ENCODE peak calls at places on chromosome 14, in nine cellular contexts. One of them, this sample, is unnamed.

GRCh38 chr14:76811561-76811960 is 1.1 kb downstream of the ANGEL1 start:
- DNase-seq in cardiac muscle cell: no peak
- DNase-seq in MCF 10A: peak
- DNase-seq in GM06990: no peak
- DNase-seq in right atrium auricular region: no peak
- DNase-seq in fibroblast of lung: peak
- DNase-seq in fibroblast of pulmonary artery: peak
- DNase-seq in fibroblast of the aortic adventitia: peak
- DNase-seq in adrenal gland: no peak
- DNase-seq in this sample: no peak

GRCh38 chr14:39029789-39030188 is 73.2 kb downstream of the SEC23A start:
- DNase-seq in fibroblast of lung: no peak
- DNase-seq in MCF 10A: no peak
- DNase-seq in right atrium auricular region: no peak
- DNase-seq in adrenal gland: no peak
- DNase-seq in fibroblast of pulmonary artery: no peak
- DNase-seq in cardiac muscle cell: no peak
- DNase-seq in GM06990: no peak
- DNase-seq in fibroblast of the aortic adventitia: no peak
- DNase-seq in this sample: no peak

GRCh38 chr14:54643696-54644176 is 76.8 kb downstream of the SAMD4A start:
- DNase-seq in fibroblast of lung: no peak
- DNase-seq in right atrium auricular region: no peak
- DNase-seq in adrenal gland: no peak
- DNase-seq in GM06990: no peak
- DNase-seq in fibroblast of pulmonary artery: no peak
- DNase-seq in fibroblast of the aortic adventitia: no peak
- DNase-seq in cardiac muscle cell: no peak
- DNase-seq in MCF 10A: no peak
- DNase-seq in this sample: no peak

GRCh38 chr14:75307700-75308379 is 29.2 kb downstream of the FOS start:
- DNase-seq in fibroblast of the aortic adventitia: peak
- DNase-seq in MCF 10A: peak
- DNase-seq in cardiac muscle cell: peak
- DNase-seq in GM06990: peak
- DNase-seq in adrenal gland: peak
- DNase-seq in fibroblast of pulmonary artery: peak
- DNase-seq in right atrium auricular region: peak
- DNase-seq in fibroblast of lung: peak
- DNase-seq in this sample: peak

GRCh38 chr14:51188566-51189185 is 51.4 kb upstream of the TMX1 start:
- DNase-seq in GM06990: no peak
- DNase-seq in fibroblast of the aortic adventitia: peak
- DNase-seq in right atrium auricular region: no peak
- DNase-seq in fibroblast of pulmonary artery: peak
- DNase-seq in fibroblast of lung: peak
- DNase-seq in cardiac muscle cell: no peak
- DNase-seq in MCF 10A: no peak
- DNase-seq in adrenal gland: no peak
- DNase-seq in this sample: no peak

GRCh38 chr14:23629204-23629603 is 7.0 kb upstream of the DHRS2 start:
- DNase-seq in right atrium auricular region: no peak
- DNase-seq in fibroblast of the aortic adventitia: no peak
- DNase-seq in cardiac muscle cell: no peak
- DNase-seq in fibroblast of lung: no peak
- DNase-seq in adrenal gland: no peak
- DNase-seq in GM06990: no peak
- DNase-seq in MCF 10A: no peak
- DNase-seq in fibroblast of pulmonary artery: no peak
- DNase-seq in this sample: no peak

GRCh38 chr14:104086661-104087461 is 1.4 kb downstream of the ASPG start:
- DNase-seq in fibroblast of lung: no peak
- DNase-seq in fibroblast of the aortic adventitia: no peak
- DNase-seq in GM06990: no peak
- DNase-seq in adrenal gland: no peak
- DNase-seq in fibroblast of pulmonary artery: no peak
- DNase-seq in MCF 10A: no peak
- DNase-seq in right atrium auricular region: no peak
- DNase-seq in cardiac muscle cell: no peak
- DNase-seq in this sample: peak

GRCh38 chr14:92968291-92969020 is 45.5 kb downstream of the CHGA start:
- DNase-seq in MCF 10A: no peak
- DNase-seq in adrenal gland: no peak
- DNase-seq in right atrium auricular region: no peak
- DNase-seq in fibroblast of pulmonary artery: no peak
- DNase-seq in GM06990: no peak
- DNase-seq in fibroblast of lung: no peak
- DNase-seq in cardiac muscle cell: no peak
- DNase-seq in fibroblast of the aortic adventitia: no peak
- DNase-seq in this sample: no peak

GRCh38 chr14:76769636-76770292 is 8.5 kb downstream of the VASH1 start:
- DNase-seq in fibroblast of pulmonary artery: no peak
- DNase-seq in cardiac muscle cell: no peak
- DNase-seq in MCF 10A: no peak
- DNase-seq in right atrium auricular region: peak
- DNase-seq in GM06990: no peak
- DNase-seq in adrenal gland: no peak
- DNase-seq in fibroblast of the aortic adventitia: no peak
- DNase-seq in fibroblast of lung: no peak
- DNase-seq in this sample: no peak

GRCh38 chr14:100138955-100139354 is 20.5 kb downstream of the DEGS2 start:
- DNase-seq in fibroblast of lung: no peak
- DNase-seq in fibroblast of the aortic adventitia: no peak
- DNase-seq in cardiac muscle cell: no peak
- DNase-seq in MCF 10A: no peak
- DNase-seq in adrenal gland: no peak
- DNase-seq in right atrium auricular region: no peak
- DNase-seq in fibroblast of pulmonary artery: no peak
- DNase-seq in GM06990: no peak
- DNase-seq in this sample: no peak

GRCh38 chr14:49250517-49250916 is 335.7 kb downstream of the RPS29 start:
- DNase-seq in cardiac muscle cell: no peak
- DNase-seq in fibroblast of the aortic adventitia: no peak
- DNase-seq in adrenal gland: no peak
- DNase-seq in fibroblast of pulmonary artery: no peak
- DNase-seq in MCF 10A: no peak
- DNase-seq in right atrium auricular region: no peak
- DNase-seq in GM06990: no peak
- DNase-seq in fibroblast of lung: no peak
- DNase-seq in this sample: no peak

GRCh38 chr14:84520711-84521338 is 1009.1 kb upstream of the FLRT2 start:
- DNase-seq in fibroblast of the aortic adventitia: peak
- DNase-seq in GM06990: no peak
- DNase-seq in fibroblast of lung: peak
- DNase-seq in adrenal gland: no peak
- DNase-seq in fibroblast of pulmonary artery: peak
- DNase-seq in MCF 10A: peak
- DNase-seq in cardiac muscle cell: peak
- DNase-seq in right atrium auricular region: no peak
- DNase-seq in this sample: no peak

GRCh38 chr14:99245541-99246511 is 26.2 kb downstream of the BCL11B start:
- DNase-seq in fibroblast of lung: no peak
- DNase-seq in fibroblast of the aortic adventitia: no peak
- DNase-seq in MCF 10A: no peak
- DNase-seq in fibroblast of pulmonary artery: no peak
- DNase-seq in right atrium auricular region: no peak
- DNase-seq in cardiac muscle cell: peak
- DNase-seq in adrenal gland: no peak
- DNase-seq in GM06990: no peak
- DNase-seq in this sample: peak

GRCh38 chr14:83559721-83560120 is 1970.2 kb upstream of the FLRT2 start:
- DNase-seq in fibroblast of the aortic adventitia: no peak
- DNase-seq in GM06990: no peak
- DNase-seq in adrenal gland: no peak
- DNase-seq in MCF 10A: no peak
- DNase-seq in cardiac muscle cell: no peak
- DNase-seq in fibroblast of lung: peak
- DNase-seq in right atrium auricular region: no peak
- DNase-seq in fibroblast of pulmonary artery: peak
- DNase-seq in this sample: no peak

GRCh38 chr14:59123975-59124374 is 64.5 kb upstream of the DAAM1 start:
- DNase-seq in fibroblast of lung: no peak
- DNase-seq in adrenal gland: no peak
- DNase-seq in cardiac muscle cell: peak
- DNase-seq in MCF 10A: peak
- DNase-seq in fibroblast of pulmonary artery: peak
- DNase-seq in fibroblast of the aortic adventitia: peak
- DNase-seq in GM06990: no peak
- DNase-seq in right atrium auricular region: no peak
- DNase-seq in this sample: no peak

GRCh38 chr14:104099096-104100041 is 13.9 kb downstream of the ASPG start:
- DNase-seq in MCF 10A: no peak
- DNase-seq in fibroblast of pulmonary artery: no peak
- DNase-seq in GM06990: no peak
- DNase-seq in fibroblast of lung: no peak
- DNase-seq in cardiac muscle cell: no peak
- DNase-seq in fibroblast of the aortic adventitia: no peak
- DNase-seq in adrenal gland: no peak
- DNase-seq in right atrium auricular region: no peak
- DNase-seq in this sample: no peak

GRCh38 chr14:51396222-51396815 is 156.3 kb downstream of the TMX1 start:
- DNase-seq in MCF 10A: peak
- DNase-seq in fibroblast of lung: peak
- DNase-seq in fibroblast of the aortic adventitia: peak
- DNase-seq in fibroblast of pulmonary artery: peak
- DNase-seq in right atrium auricular region: no peak
- DNase-seq in adrenal gland: no peak
- DNase-seq in cardiac muscle cell: no peak
- DNase-seq in GM06990: no peak
- DNase-seq in this sample: no peak

GRCh38 chr14:34120185-34120977 is 169.5 kb upstream of the EGLN3 start:
- DNase-seq in cardiac muscle cell: no peak
- DNase-seq in adrenal gland: no peak
- DNase-seq in fibroblast of lung: no peak
- DNase-seq in right atrium auricular region: no peak
- DNase-seq in GM06990: no peak
- DNase-seq in fibroblast of pulmonary artery: no peak
- DNase-seq in fibroblast of the aortic adventitia: no peak
- DNase-seq in MCF 10A: no peak
- DNase-seq in this sample: no peak

GRCh38 chr14:94596361-94596760 is 15.1 kb downstream of the SERPINA5 start:
- DNase-seq in GM06990: no peak
- DNase-seq in fibroblast of lung: no peak
- DNase-seq in fibroblast of pulmonary artery: no peak
- DNase-seq in MCF 10A: no peak
- DNase-seq in right atrium auricular region: no peak
- DNase-seq in adrenal gland: no peak
- DNase-seq in fibroblast of the aortic adventitia: no peak
- DNase-seq in cardiac muscle cell: no peak
- DNase-seq in this sample: no peak
- TF ChIP-seq CTCF in GM06990: no peak
- TF ChIP-seq CTCF in fibroblast of lung: no peak
- TF ChIP-seq CTCF in fibroblast of pulmonary artery: no peak
- TF ChIP-seq CTCF in MCF 10A: no peak
- TF ChIP-seq CTCF in right atrium auricular region: no peak
- TF ChIP-seq CTCF in adrenal gland: no peak
- TF ChIP-seq CTCF in fibroblast of the aortic adventitia: no peak
- TF ChIP-seq CTCF in cardiac muscle cell: no peak
- TF ChIP-seq CTCF in this sample: no peak

GRCh38 chr14:22589096-22589839 is at the start of gene DAD1:
- DNase-seq in fibroblast of pulmonary artery: peak
- DNase-seq in MCF 10A: peak
- DNase-seq in fibroblast of the aortic adventitia: peak
- DNase-seq in GM06990: peak
- DNase-seq in cardiac muscle cell: peak
- DNase-seq in adrenal gland: peak
- DNase-seq in fibroblast of lung: peak
- DNase-seq in right atrium auricular region: peak
- DNase-seq in this sample: peak
- TF ChIP-seq CTCF in fibroblast of pulmonary artery: no peak
- TF ChIP-seq CTCF in MCF 10A: no peak
- TF ChIP-seq CTCF in fibroblast of the aortic adventitia: no peak
- TF ChIP-seq CTCF in GM06990: no peak
- TF ChIP-seq CTCF in cardiac muscle cell: no peak
- TF ChIP-seq CTCF in adrenal gland: peak
- TF ChIP-seq CTCF in fibroblast of lung: no peak
- TF ChIP-seq CTCF in right atrium auricular region: no peak
- TF ChIP-seq CTCF in this sample: no peak

DNA sequence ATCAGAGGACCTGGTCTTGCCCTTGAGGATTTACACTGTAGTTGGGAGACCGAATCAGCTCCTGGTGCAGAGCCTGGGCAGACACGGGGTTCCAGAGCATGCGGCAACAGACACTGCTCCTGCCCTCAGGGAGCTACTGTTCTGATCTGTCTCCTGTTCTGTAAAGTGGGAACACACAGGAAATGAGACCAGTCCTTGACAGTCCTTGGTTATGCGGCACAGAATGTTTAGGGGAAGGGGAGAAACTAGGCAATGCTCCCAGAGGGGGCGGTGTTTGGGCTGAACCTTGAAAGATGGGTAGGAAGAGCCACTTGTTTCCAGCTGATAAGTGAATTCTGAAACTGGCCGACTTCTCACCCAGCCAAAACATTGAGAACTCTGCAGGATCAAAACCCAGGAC is 132.4 kb downstream of the ZFP36L1 start:
- DNase-seq in right atrium auricular region: peak
- DNase-seq in fibroblast of lung: no peak
- DNase-seq in GM06990: no peak
- DNase-seq in fibroblast of the aortic adventitia: no peak
- DNase-seq in fibroblast of pulmonary artery: no peak
- DNase-seq in cardiac muscle cell: no peak
- DNase-seq in MCF 10A: no peak
- DNase-seq in adrenal gland: no peak
- DNase-seq in this sample: no peak
- TF ChIP-seq CTCF in right atrium auricular region: no peak
- TF ChIP-seq CTCF in fibroblast of lung: no peak
- TF ChIP-seq CTCF in GM06990: no peak
- TF ChIP-seq CTCF in fibroblast of the aortic adventitia: no peak
- TF ChIP-seq CTCF in fibroblast of pulmonary artery: no peak
- TF ChIP-seq CTCF in cardiac muscle cell: no peak
- TF ChIP-seq CTCF in MCF 10A: no peak
- TF ChIP-seq CTCF in adrenal gland: no peak
- TF ChIP-seq CTCF in this sample: no peak

GRCh38 chr14:102508774-102509743 is 517 bp downstream of the ANKRD9 start:
- DNase-seq in right atrium auricular region: peak
- DNase-seq in fibroblast of the aortic adventitia: peak
- DNase-seq in adrenal gland: peak
- DNase-seq in cardiac muscle cell: peak
- DNase-seq in GM06990: no peak
- DNase-seq in fibroblast of pulmonary artery: peak
- DNase-seq in MCF 10A: no peak
- DNase-seq in fibroblast of lung: peak
- DNase-seq in this sample: peak

GRCh38 chr14:102507026-102507860 is 2.3 kb downstream of the ANKRD9 start:
- DNase-seq in right atrium auricular region: no peak
- DNase-seq in fibroblast of lung: no peak
- DNase-seq in GM06990: no peak
- DNase-seq in cardiac muscle cell: no peak
- DNase-seq in fibroblast of pulmonary artery: no peak
- DNase-seq in adrenal gland: no peak
- DNase-seq in MCF 10A: no peak
- DNase-seq in fibroblast of the aortic adventitia: no peak
- DNase-seq in this sample: no peak

GRCh38 chr14:102508410-102508773 is 1.2 kb downstream of the ANKRD9 start:
- DNase-seq in adrenal gland: no peak
- DNase-seq in MCF 10A: no peak
- DNase-seq in fibroblast of lung: no peak
- DNase-seq in GM06990: no peak
- DNase-seq in fibroblast of pulmonary artery: no peak
- DNase-seq in right atrium auricular region: no peak
- DNase-seq in cardiac muscle cell: no peak
- DNase-seq in fibroblast of the aortic adventitia: no peak
- DNase-seq in this sample: no peak

GRCh38 chr14:102506599-102506871 is 3.0 kb downstream of the ANKRD9 start:
- DNase-seq in adrenal gland: no peak
- DNase-seq in fibroblast of pulmonary artery: no peak
- DNase-seq in MCF 10A: no peak
- DNase-seq in cardiac muscle cell: no peak
- DNase-seq in GM06990: no peak
- DNase-seq in fibroblast of the aortic adventitia: no peak
- DNase-seq in fibroblast of lung: no peak
- DNase-seq in right atrium auricular region: no peak
- DNase-seq in this sample: no peak

GRCh38 chr14:102507891-102508312 is 1.7 kb downstream of the ANKRD9 start:
- DNase-seq in adrenal gland: no peak
- DNase-seq in GM06990: no peak
- DNase-seq in MCF 10A: no peak
- DNase-seq in fibroblast of the aortic adventitia: no peak
- DNase-seq in fibroblast of pulmonary artery: no peak
- DNase-seq in fibroblast of lung: no peak
- DNase-seq in right atrium auricular region: no peak
- DNase-seq in cardiac muscle cell: no peak
- DNase-seq in this sample: no peak
- TF ChIP-seq CTCF in adrenal gland: no peak
- TF ChIP-seq CTCF in GM06990: no peak
- TF ChIP-seq CTCF in MCF 10A: peak
- TF ChIP-seq CTCF in fibroblast of the aortic adventitia: no peak
- TF ChIP-seq CTCF in fibroblast of pulmonary artery: peak
- TF ChIP-seq CTCF in fibroblast of lung: no peak
- TF ChIP-seq CTCF in right atrium auricular region: no peak
- TF ChIP-seq CTCF in cardiac muscle cell: no peak
- TF ChIP-seq CTCF in this sample: no peak

This sample was measured in nephron progenitor cell.